ENCODE peak calls at places on chromosomes 12 and 14, in seven cellular contexts. S, R, O, C, X, F and T are unnamed samples.

GRCh38 chr12:100959481-100959880 is 164.9 kb downstream of the ANO4 start:
- DNase-seq in S (no peak), R (no peak), O (peak; percentile 7), C (peak; percentile 28), X (no peak), F (no peak), T (no peak)

GRCh38 chr12:53972152-53972702 is 699 bp upstream of the HOXC11 start:
- DNase-seq in S (no peak), R (no peak), O (no peak), C (no peak), X (no peak), F (no peak), T (peak; percentile 86)

GRCh38 chr12:57522887-57523705 is 472 bp downstream of the MBD6 start:
- DNase-seq in S (peak; percentile 54), R (no peak), O (peak; percentile 92), C (no peak), X (peak; percentile 78), F (no peak), T (no peak)

GRCh38 chr12:4201333-4202105 is 72.0 kb upstream of the CCND2 start:
- DNase-seq in S (no peak), R (no peak), O (no peak), C (no peak), X (no peak), F (no peak), T (no peak)

GRCh38 chr12:124365726-124366430 is 71.0 kb downstream of the RFLNA start:
- DNase-seq in S (no peak), R (no peak), O (no peak), C (no peak), X (no peak), F (no peak), T (no peak)

GRCh38 chr12:110354172-110354780 is 49.2 kb downstream of the ANAPC7 start:
- DNase-seq in S (no peak), R (no peak), O (peak; percentile 52), C (no peak), X (no peak), F (no peak), T (no peak)

GRCh38 chr12:114064497-114064896 is 98.4 kb upstream of the RBM19 start:
- DNase-seq in S (no peak), R (no peak), O (no peak), C (no peak), X (no peak), F (no peak), T (no peak)

GRCh38 chr12:92506460-92506859 is 196.3 kb upstream of the PLEKHG7 start:
- DNase-seq in S (no peak), R (no peak), O (no peak), C (no peak), X (no peak), F (no peak), T (no peak)

GRCh38 chr12:120903818-120904773 is at the start of gene SPPL3:
- DNase-seq in S (peak; percentile 95), R (peak; percentile 90), O (peak; percentile 97), C (peak; percentile 58), X (peak; percentile 93), F (peak; percentile 97), T (peak; percentile 90)

GRCh38 chr12:120905856-120906384 is 1.8 kb upstream of the SPPL3 start:
- DNase-seq in S (no peak), R (no peak), O (no peak), C (no peak), X (no peak), F (no peak), T (no peak)

GRCh38 chr12:120901818-120902217 is 2.3 kb downstream of the SPPL3 start:
- DNase-seq in S (no peak), R (no peak), O (no peak), C (no peak), X (no peak), F (no peak), T (no peak)

GRCh38 chr12:120902846-120903381 is 1.2 kb downstream of the SPPL3 start:
- DNase-seq in S (no peak), R (no peak), O (peak; percentile 35), C (no peak), X (no peak), F (no peak), T (no peak)

DNA sequence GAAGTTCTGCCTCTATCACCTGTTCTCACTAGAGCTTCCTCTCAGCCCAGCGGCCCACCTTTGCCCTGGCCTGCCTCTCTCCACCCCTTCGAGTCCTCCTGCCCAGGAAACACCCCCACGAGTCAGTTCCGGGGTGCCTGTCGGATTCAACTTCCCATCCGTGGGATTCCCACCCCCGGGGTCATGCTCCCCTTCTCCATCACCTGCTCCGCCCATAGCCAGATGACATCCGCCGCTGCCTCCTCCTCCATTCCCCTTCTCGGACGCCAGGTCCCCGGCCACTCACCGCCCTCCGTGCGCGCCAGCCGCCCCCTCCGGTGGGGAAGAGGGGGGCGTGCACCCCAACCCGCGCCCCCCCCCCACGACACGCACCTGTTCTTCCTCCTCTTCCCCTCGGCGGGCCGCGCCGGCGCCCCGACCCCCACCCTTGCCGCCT is 758 bp downstream of the SPPL3 start:
- DNase-seq in S (peak; percentile 81), R (peak; percentile 56), O (peak; percentile 77), C (no peak), X (peak; percentile 72), F (peak; percentile 91), T (peak; percentile 68)
- TF ChIP-seq POLR2A in S (peak; percentile 72), R (peak; percentile 53), O (no peak), C (no peak), X (peak; percentile 15), F (peak; percentile 63), T (peak; percentile 28)

DNA sequence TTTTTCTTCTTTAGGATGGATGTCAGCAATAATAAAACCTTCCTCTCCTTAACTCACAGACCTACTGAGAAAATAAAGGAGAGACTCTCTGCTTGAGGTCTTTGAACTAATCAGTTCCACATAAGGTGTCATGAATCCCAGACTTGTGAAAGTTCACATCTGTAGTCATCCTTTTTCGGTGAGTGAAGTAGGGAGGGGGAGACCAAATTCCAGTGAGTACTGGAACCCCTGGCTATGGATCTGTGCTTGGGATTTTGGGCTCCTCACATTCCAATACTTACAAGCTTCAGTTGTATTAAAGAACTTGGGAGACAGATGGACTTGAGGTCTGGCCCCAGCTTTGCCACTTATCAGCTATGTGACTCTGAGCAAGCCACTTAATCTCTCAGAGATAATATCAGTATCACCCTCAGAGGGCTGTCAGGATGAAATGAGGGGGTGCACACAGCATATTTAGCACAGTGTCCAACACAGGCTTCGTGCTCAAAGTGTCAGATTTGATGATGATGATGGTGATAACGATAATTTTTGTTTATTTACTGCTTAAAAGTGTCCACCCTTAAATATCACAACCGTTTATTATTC is 34.8 kb upstream of the APPL2 start:
- DNase-seq in S (no peak), R (no peak), O (no peak), C (no peak), X (no peak), F (no peak), T (no peak)
- TF ChIP-seq POLR2A in S (no peak), R (no peak), O (no peak), C (no peak), X (no peak), F (no peak), T (no peak)

GRCh38 chr14:74922752-74923401 is at the start of gene RPS6KL1:
- DNase-seq in S (peak; percentile 88), R (peak; percentile 98), O (peak; percentile 70), C (peak; percentile 68), X (peak; percentile 86), F (peak; percentile 89), T (no peak)
- TF ChIP-seq POLR2A in S (no peak), R (no peak), O (no peak), C (no peak), X (peak; percentile 47), F (no peak), T (no peak)

DNA sequence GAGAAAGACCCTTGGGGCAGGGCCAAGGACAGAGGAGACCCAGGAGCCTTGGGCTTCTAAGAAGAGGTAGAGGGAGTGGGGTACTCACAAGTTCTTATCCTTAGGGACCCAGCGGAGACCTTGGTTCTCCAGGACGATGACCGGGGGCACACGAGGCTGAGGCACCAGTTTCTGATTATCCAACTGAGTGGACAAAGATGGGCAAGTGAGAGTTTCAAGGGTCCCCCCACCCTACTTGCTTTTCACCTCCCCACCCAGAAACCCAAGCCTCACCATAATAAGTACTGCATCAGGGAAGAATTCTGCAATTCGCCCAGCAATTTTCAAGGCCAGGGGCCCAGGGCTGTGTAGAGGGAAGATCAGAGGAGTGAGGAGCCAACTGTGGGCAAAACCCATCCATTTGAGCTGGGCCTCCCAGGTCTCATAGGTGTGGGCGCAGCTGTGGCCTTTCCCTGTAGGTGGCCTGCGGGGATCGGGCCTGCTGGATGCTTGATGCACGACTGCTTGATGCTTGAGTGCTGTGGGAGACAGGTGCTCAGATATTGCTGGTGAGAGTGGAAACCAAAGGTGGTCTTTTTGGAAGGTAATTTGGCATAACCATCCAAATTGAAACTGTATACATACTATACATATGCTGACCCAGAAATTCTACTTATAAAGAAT is 2.0 kb downstream of the EMC9 start:
- DNase-seq in S (no peak), R (no peak), O (no peak), C (no peak), X (no peak), F (no peak), T (no peak)
- TF ChIP-seq POLR2A in S (no peak), R (peak; percentile 32), O (no peak), C (no peak), X (no peak), F (no peak), T (no peak)

GRCh38 chr12:89347325-89347829 is 4.9 kb downstream of the DUSP6 start:
- DNase-seq in S (no peak), R (no peak), O (peak; percentile 53), C (no peak), X (no peak), F (no peak), T (no peak)

GRCh38 chr12:89344862-89345202 is 7.5 kb downstream of the DUSP6 start:
- DNase-seq in S (no peak), R (no peak), O (no peak), C (no peak), X (no peak), F (no peak), T (no peak)

GRCh38 chr12:89345376-89345775 is 6.9 kb downstream of the DUSP6 start:
- DNase-seq in S (no peak), R (no peak), O (no peak), C (no peak), X (no peak), F (no peak), T (no peak)

GRCh38 chr12:89345830-89346740 is 6.2 kb downstream of the DUSP6 start:
- DNase-seq in S (peak; percentile 60), R (peak; percentile 41), O (peak; percentile 100), C (peak; percentile 61), X (peak; percentile 71), F (no peak), T (no peak)

GRCh38 chr12:89346741-89347324 is 5.5 kb downstream of the DUSP6 start:
- DNase-seq in S (no peak), R (no peak), O (peak; percentile 90), C (peak; percentile 45), X (peak; percentile 53), F (no peak), T (no peak)
- TF ChIP-seq POLR2A in S (no peak), R (no peak), O (peak; percentile 2), C (peak; percentile 20), X (no peak), F (no peak), T (no peak)

DNA sequence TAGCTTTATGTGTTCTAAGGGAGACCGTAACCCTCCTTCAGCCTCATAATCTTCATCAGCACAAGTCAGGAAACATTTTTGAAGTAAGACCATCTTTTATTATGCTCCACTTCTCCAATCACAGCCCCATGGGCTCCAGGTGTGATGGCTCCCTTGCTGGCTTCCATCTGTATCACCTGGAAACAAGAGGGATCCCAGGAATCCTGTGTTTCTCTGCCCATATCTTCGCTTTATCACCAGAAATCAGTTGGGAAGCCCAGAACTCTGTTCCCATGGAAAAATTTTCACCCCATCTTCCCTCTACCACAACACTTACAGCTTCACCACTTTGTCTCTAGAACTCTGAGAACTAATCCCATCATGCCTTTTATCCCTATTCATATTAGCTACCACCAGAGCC is 68.3 kb downstream of the METTL25 start:
- DNase-seq in S (no peak), R (no peak), O (no peak), C (no peak), X (no peak), F (no peak), T (no peak)
- TF ChIP-seq POLR2A in S (no peak), R (no peak), O (no peak), C (no peak), X (no peak), F (no peak), T (no peak)